ENCODE peak calls at places on chromosomes 11 and 22, in five cellular contexts. One of them, this sample, is unnamed.

GRCh38 chr11:109015283-109015682 is 350.4 kb downstream of the DDX10 start:
- DNase-seq in heart right ventricle: no peak
- DNase-seq in astrocyte of the spinal cord: peak
- DNase-seq in A549: no peak
- DNase-seq in brain microvascular endothelial cell: peak
- DNase-seq in this sample: peak

GRCh38 chr11:95450547-95451123 is 219.6 kb upstream of the SESN3 start:
- DNase-seq in heart right ventricle: no peak
- DNase-seq in astrocyte of the spinal cord: peak
- DNase-seq in A549: no peak
- DNase-seq in brain microvascular endothelial cell: peak
- DNase-seq in this sample: peak

GRCh38 chr22:50606126-50606525 is 5.5 kb downstream of the MAPK8IP2 start:
- DNase-seq in heart right ventricle: no peak
- DNase-seq in astrocyte of the spinal cord: no peak
- DNase-seq in A549: no peak
- DNase-seq in brain microvascular endothelial cell: no peak
- DNase-seq in this sample: no peak

GRCh38 chr22:29726512-29727247 is 6.9 kb downstream of the CABP7 start:
- DNase-seq in heart right ventricle: no peak
- DNase-seq in astrocyte of the spinal cord: no peak
- DNase-seq in A549: no peak
- DNase-seq in brain microvascular endothelial cell: no peak
- DNase-seq in this sample: no peak

GRCh38 chr11:46984987-46985386 is 48.4 kb downstream of the CSTPP1 start:
- DNase-seq in heart right ventricle: no peak
- DNase-seq in astrocyte of the spinal cord: no peak
- DNase-seq in A549: no peak
- DNase-seq in brain microvascular endothelial cell: no peak
- DNase-seq in this sample: no peak

GRCh38 chr11:1227551-1228182 is 4.8 kb downstream of the MUC5B start:
- DNase-seq in heart right ventricle: peak
- DNase-seq in astrocyte of the spinal cord: no peak
- DNase-seq in A549: no peak
- DNase-seq in brain microvascular endothelial cell: no peak
- DNase-seq in this sample: no peak

GRCh38 chr11:38315151-38315550 is 1717.1 kb upstream of the RAG2 start:
- DNase-seq in heart right ventricle: no peak
- DNase-seq in astrocyte of the spinal cord: peak
- DNase-seq in A549: no peak
- DNase-seq in brain microvascular endothelial cell: no peak
- DNase-seq in this sample: no peak

GRCh38 chr11:19243601-19244000 is 2.9 kb upstream of the E2F8 start:
- DNase-seq in heart right ventricle: no peak
- DNase-seq in astrocyte of the spinal cord: no peak
- DNase-seq in A549: no peak
- DNase-seq in brain microvascular endothelial cell: no peak
- DNase-seq in this sample: no peak

GRCh38 chr22:49721211-49721763 is 106.4 kb downstream of the BRD1 start:
- DNase-seq in heart right ventricle: no peak
- DNase-seq in astrocyte of the spinal cord: no peak
- DNase-seq in A549: no peak
- DNase-seq in brain microvascular endothelial cell: no peak
- DNase-seq in this sample: no peak

GRCh38 chr11:130644187-130644586 is 195.7 kb downstream of the ADAMTS15 start:
- DNase-seq in heart right ventricle: no peak
- DNase-seq in astrocyte of the spinal cord: no peak
- DNase-seq in A549: no peak
- DNase-seq in brain microvascular endothelial cell: no peak
- DNase-seq in this sample: no peak

GRCh38 chr11:66100272-66101037 is 30.4 kb downstream of the PACS1 start:
- DNase-seq in heart right ventricle: peak
- DNase-seq in astrocyte of the spinal cord: peak
- DNase-seq in A549: peak
- DNase-seq in brain microvascular endothelial cell: no peak
- DNase-seq in this sample: no peak

GRCh38 chr11:43923327-43924111 is 18.9 kb upstream of the C11orf96 start:
- DNase-seq in heart right ventricle: peak
- DNase-seq in astrocyte of the spinal cord: peak
- DNase-seq in A549: no peak
- DNase-seq in brain microvascular endothelial cell: peak
- DNase-seq in this sample: peak

GRCh38 chr11:125282596-125282914 is 118.0 kb downstream of the PKNOX2 start:
- DNase-seq in heart right ventricle: no peak
- DNase-seq in astrocyte of the spinal cord: no peak
- DNase-seq in A549: no peak
- DNase-seq in brain microvascular endothelial cell: no peak
- DNase-seq in this sample: no peak

GRCh38 chr11:125284209-125284608 is 119.7 kb downstream of the PKNOX2 start:
- DNase-seq in heart right ventricle: no peak
- DNase-seq in astrocyte of the spinal cord: no peak
- DNase-seq in A549: no peak
- DNase-seq in brain microvascular endothelial cell: no peak
- DNase-seq in this sample: no peak

GRCh38 chr11:125279680-125280079 is 115.1 kb downstream of the PKNOX2 start:
- DNase-seq in heart right ventricle: no peak
- DNase-seq in astrocyte of the spinal cord: no peak
- DNase-seq in A549: no peak
- DNase-seq in brain microvascular endothelial cell: no peak
- DNase-seq in this sample: no peak

GRCh38 chr11:125281831-125282595 is 117.5 kb downstream of the PKNOX2 start:
- DNase-seq in heart right ventricle: no peak
- DNase-seq in astrocyte of the spinal cord: no peak
- DNase-seq in A549: no peak
- DNase-seq in brain microvascular endothelial cell: no peak
- DNase-seq in this sample: no peak

DNA sequence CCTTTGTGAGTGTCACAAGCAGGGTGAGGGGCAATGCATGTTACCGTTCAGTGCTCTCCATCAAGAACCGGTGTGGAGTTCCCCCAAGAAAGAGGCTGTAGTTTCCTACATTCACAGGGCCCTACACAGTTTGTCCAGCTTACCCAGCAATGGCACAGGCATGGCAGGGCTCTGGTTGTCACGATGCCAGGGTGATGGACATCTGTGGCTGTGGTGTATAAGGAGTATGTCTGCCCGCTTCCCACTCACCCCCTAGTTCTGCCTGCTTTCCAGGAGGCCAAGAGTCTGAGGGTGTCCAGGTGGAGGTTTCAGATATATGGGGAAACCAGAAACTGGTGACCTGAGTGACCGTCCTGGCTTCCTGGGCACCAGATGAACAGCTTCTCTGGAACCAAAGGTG is 116.1 kb downstream of the PKNOX2 start:
- DNase-seq in heart right ventricle: no peak
- DNase-seq in astrocyte of the spinal cord: no peak
- DNase-seq in A549: no peak
- DNase-seq in brain microvascular endothelial cell: no peak
- DNase-seq in this sample: no peak
- H3K4me3 ChIP-seq in heart right ventricle: no peak
- H3K4me3 ChIP-seq in astrocyte of the spinal cord: no peak
- H3K4me3 ChIP-seq in A549: no peak
- H3K4me3 ChIP-seq in brain microvascular endothelial cell: no peak
- H3K4me3 ChIP-seq in this sample: no peak

DNA sequence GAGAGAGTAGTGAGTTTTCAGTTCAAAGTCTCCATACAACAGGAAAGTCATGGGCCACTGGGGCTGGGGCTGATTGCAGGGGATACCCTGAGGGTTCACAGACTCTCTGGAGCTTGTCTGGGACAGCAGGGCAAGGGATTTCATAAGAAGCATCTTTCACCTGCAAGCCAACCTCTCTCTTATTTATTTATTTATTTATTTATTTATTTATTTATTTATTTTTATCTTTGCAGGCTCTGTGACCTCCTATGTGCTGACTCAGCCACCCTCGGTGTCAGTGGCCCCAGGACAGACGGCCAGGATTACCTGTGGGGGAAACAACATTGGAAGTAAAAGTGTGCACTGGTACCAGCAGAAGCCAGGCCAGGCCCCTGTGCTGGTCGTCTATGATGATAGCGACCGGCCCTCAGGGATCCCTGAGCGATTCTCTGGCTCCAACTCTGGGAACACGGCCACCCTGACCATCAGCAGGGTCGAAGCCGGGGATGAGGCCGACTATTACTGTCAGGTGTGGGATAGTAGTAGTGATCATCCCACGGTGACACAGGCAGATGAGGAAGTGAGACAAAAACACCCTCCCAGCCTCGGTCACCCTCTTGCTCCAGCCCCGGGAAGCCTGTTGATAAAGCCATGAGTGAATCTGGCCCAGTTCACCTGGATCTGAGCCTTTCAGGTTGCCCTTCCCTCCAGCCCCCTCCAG is 68.4 kb downstream of the GGTLC2 start:
- DNase-seq in heart right ventricle: no peak
- DNase-seq in astrocyte of the spinal cord: no peak
- DNase-seq in A549: no peak
- DNase-seq in brain microvascular endothelial cell: no peak
- DNase-seq in this sample: no peak
- H3K4me3 ChIP-seq in heart right ventricle: no peak
- H3K4me3 ChIP-seq in astrocyte of the spinal cord: no peak
- H3K4me3 ChIP-seq in A549: no peak
- H3K4me3 ChIP-seq in brain microvascular endothelial cell: no peak
- H3K4me3 ChIP-seq in this sample: no peak

DNA sequence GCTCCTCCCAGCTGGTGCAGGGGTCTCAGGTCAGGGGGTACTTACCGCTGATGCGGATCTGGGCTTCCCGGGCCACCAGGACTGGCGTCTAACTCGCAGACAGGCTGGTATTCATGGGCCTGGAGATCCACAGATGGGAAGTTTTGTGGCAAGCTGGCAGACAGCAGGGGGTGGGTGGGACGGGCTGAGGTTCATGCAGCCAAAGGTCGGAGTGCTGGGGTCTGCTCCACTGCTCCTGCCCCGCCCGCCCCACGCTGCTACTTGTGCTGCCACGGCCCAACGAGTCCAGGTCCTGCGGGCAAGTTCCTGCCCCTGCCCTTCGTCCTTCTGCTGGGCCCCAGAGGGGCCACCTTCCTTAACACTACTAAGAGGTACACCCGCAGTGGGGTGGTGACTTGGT is 3.1 kb downstream of the ACY3 start:
- DNase-seq in heart right ventricle: no peak
- DNase-seq in astrocyte of the spinal cord: no peak
- DNase-seq in A549: no peak
- DNase-seq in brain microvascular endothelial cell: no peak
- DNase-seq in this sample: no peak
- H3K4me3 ChIP-seq in heart right ventricle: no peak
- H3K4me3 ChIP-seq in astrocyte of the spinal cord: no peak
- H3K4me3 ChIP-seq in A549: no peak
- H3K4me3 ChIP-seq in brain microvascular endothelial cell: no peak
- H3K4me3 ChIP-seq in this sample: no peak

GRCh38 chr11:64207247-64208085 is 945 bp downstream of the FERMT3 start:
- DNase-seq in heart right ventricle: peak
- DNase-seq in astrocyte of the spinal cord: peak
- DNase-seq in A549: no peak
- DNase-seq in brain microvascular endothelial cell: peak
- DNase-seq in this sample: peak

GRCh38 chr11:64204464-64204989 is 2.0 kb upstream of the FERMT3 start:
- DNase-seq in heart right ventricle: peak
- DNase-seq in astrocyte of the spinal cord: peak
- DNase-seq in A549: peak
- DNase-seq in brain microvascular endothelial cell: peak
- DNase-seq in this sample: peak

GRCh38 chr11:64208796-64209562 is 2.5 kb downstream of the FERMT3 start:
- DNase-seq in heart right ventricle: no peak
- DNase-seq in astrocyte of the spinal cord: no peak
- DNase-seq in A549: no peak
- DNase-seq in brain microvascular endothelial cell: no peak
- DNase-seq in this sample: no peak

GRCh38 chr11:64208086-64208795 is 1.7 kb downstream of the FERMT3 start:
- DNase-seq in heart right ventricle: no peak
- DNase-seq in astrocyte of the spinal cord: no peak
- DNase-seq in A549: no peak
- DNase-seq in brain microvascular endothelial cell: no peak
- DNase-seq in this sample: no peak

GRCh38 chr11:64206457-64207246 is at the start of gene FERMT3:
- DNase-seq in heart right ventricle: peak
- DNase-seq in astrocyte of the spinal cord: no peak
- DNase-seq in A549: no peak
- DNase-seq in brain microvascular endothelial cell: no peak
- DNase-seq in this sample: no peak
- H3K4me3 ChIP-seq in heart right ventricle: peak
- H3K4me3 ChIP-seq in astrocyte of the spinal cord: no peak
- H3K4me3 ChIP-seq in A549: no peak
- H3K4me3 ChIP-seq in brain microvascular endothelial cell: no peak
- H3K4me3 ChIP-seq in this sample: no peak

DNA sequence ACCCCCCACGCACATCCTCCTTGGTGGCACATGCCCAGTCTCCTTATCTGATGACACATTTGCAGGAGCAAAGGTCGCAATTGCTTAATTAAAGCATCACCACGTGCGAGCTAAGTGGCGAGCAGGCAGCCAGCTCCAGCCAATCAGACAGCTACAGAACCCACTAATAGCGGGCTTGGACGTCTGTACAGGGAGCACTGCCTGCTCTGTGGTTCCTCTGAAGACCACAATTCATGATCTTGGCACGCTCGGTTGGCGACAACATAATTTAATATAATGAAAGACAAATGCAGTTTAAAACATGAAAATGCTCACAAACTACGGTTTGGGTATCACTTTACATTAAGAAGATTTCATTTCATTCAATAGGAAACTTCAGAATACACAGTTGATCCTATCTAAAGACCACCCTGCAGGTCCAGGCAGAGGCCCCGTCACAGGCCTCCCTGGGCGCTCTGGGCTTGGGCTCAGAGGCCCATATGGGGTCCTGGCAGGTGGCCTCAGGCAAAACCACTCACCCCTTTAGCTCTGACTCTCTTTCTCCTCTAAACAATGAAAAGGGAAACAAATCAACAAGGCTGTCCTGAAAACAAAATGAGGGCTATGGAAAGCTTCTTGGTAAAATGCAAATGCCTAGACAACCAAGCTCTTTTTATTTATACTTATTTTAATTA is 10.4 kb downstream of the PACSIN2 start:
- DNase-seq in heart right ventricle: no peak
- DNase-seq in astrocyte of the spinal cord: peak
- DNase-seq in A549: no peak
- DNase-seq in brain microvascular endothelial cell: no peak
- DNase-seq in this sample: no peak
- H3K4me3 ChIP-seq in heart right ventricle: no peak
- H3K4me3 ChIP-seq in astrocyte of the spinal cord: no peak
- H3K4me3 ChIP-seq in A549: no peak
- H3K4me3 ChIP-seq in brain microvascular endothelial cell: no peak
- H3K4me3 ChIP-seq in this sample: no peak

DNA sequence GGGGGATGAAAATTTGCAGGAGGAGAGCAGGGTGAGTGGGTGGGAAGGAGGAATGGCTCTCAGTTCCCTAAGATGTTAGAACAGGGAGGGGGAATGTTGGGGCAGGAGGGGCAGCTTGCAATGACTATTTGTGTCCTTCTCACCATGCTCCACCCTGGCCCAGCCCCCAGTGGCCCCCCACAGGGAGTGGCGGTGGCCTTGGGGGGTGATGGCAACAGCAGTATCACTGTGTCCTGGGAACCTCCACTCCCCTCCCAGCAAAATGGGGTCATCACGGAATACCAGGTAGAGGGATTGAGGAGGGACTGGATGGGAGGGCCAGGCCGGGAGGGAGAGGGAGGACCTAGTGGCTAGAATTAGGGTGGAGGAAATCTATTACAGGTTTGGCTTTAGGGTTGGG is 10.2 kb downstream of the ROBO3 start:
- DNase-seq in heart right ventricle: no peak
- DNase-seq in astrocyte of the spinal cord: no peak
- DNase-seq in A549: no peak
- DNase-seq in brain microvascular endothelial cell: no peak
- DNase-seq in this sample: no peak
- H3K4me3 ChIP-seq in heart right ventricle: no peak
- H3K4me3 ChIP-seq in astrocyte of the spinal cord: peak
- H3K4me3 ChIP-seq in A549: peak
- H3K4me3 ChIP-seq in brain microvascular endothelial cell: peak
- H3K4me3 ChIP-seq in this sample: peak

GRCh38 chr11:36116161-36116560 is 172.3 kb downstream of the LDLRAD3 start:
- DNase-seq in heart right ventricle: no peak
- DNase-seq in astrocyte of the spinal cord: no peak
- DNase-seq in A549: no peak
- DNase-seq in brain microvascular endothelial cell: no peak
- DNase-seq in this sample: no peak
- H3K4me3 ChIP-seq in heart right ventricle: no peak
- H3K4me3 ChIP-seq in astrocyte of the spinal cord: no peak
- H3K4me3 ChIP-seq in A549: no peak
- H3K4me3 ChIP-seq in brain microvascular endothelial cell: no peak
- H3K4me3 ChIP-seq in this sample: no peak